ENCODE peak calls at places on chromosomes 2 and 18, in seven cellular contexts. A, P, X, V, B, W and K are unnamed samples.
A peak's percentile ranks its signal among the peaks of the same experiment; 100 is the strongest.

GRCh38 chr18:8870528-8870927 is 165.2 kb downstream of the MTCL1 start:
- DNase-seq in P (no peak), W (no peak), B (no peak), X (no peak), V (no peak), A (no peak), K (no peak)

GRCh38 chr2:190636362-190636761 is 12.5 kb upstream of the NAB1 start:
- DNase-seq in W (no peak), V (no peak), B (no peak), A (peak; percentile 86), X (no peak), P (peak; percentile 59), K (no peak)

GRCh38 chr18:3566851-3567250 is 116.9 kb downstream of the TGIF1 start:
- DNase-seq in B (no peak), X (no peak), P (no peak), V (no peak), W (no peak), A (no peak), K (no peak)

GRCh38 chr2:122395687-122396086 is 640.2 kb downstream of the TSN start:
- DNase-seq in W (no peak), B (no peak), X (no peak), A (no peak), P (no peak), V (no peak), K (no peak)

GRCh38 chr2:103401621-103402020 is 639.8 kb downstream of the TMEM182 start:
- DNase-seq in W (peak; percentile 24), A (peak; percentile 1), X (no peak), P (peak; percentile 94), V (peak; percentile 64), B (no peak), K (no peak)

GRCh38 chr18:48274301-48274700 is 134.9 kb downstream of the ZBTB7C start:
- DNase-seq in V (no peak), P (no peak), W (no peak), A (no peak), B (no peak), X (no peak), K (no peak)

GRCh38 chr2:120765031-120765910 is 29.6 kb downstream of the GLI2 start:
- DNase-seq in A (peak; percentile 37), B (no peak), W (peak; percentile 61), V (peak; percentile 39), X (no peak), P (peak; percentile 39), K (no peak)

GRCh38 chr18:3184275-3184963 is 35.3 kb downstream of the MYOM1 start:
- DNase-seq in A (no peak), X (no peak), W (no peak), P (no peak), B (no peak), V (no peak), K (no peak)

GRCh38 chr2:101883860-101884259 is 107.9 kb upstream of the IL1R2 start:
- DNase-seq in X (peak; percentile 39), V (peak; percentile 10), B (peak; percentile 12), P (peak; percentile 54), W (peak; percentile 49), A (peak; percentile 77), K (peak; percentile 26)

GRCh38 chr2:69083126-69083733 is 70.3 kb downstream of the ANTXR1 start:
- DNase-seq in W (no peak), P (no peak), B (no peak), V (no peak), X (no peak), A (peak; percentile 63), K (no peak)

GRCh38 chr2:149972039-149972438 is 384.5 kb upstream of the MMADHC start:
- DNase-seq in B (peak; percentile 17), V (no peak), P (no peak), X (no peak), W (no peak), A (peak; percentile 32), K (no peak)

GRCh38 chr2:77552956-77553355 is 30.8 kb upstream of the LRRTM4 start:
- DNase-seq in B (no peak), W (no peak), A (no peak), V (peak; percentile 12), P (peak; percentile 4), X (no peak), K (no peak)

GRCh38 chr2:79223539-79223938 is 64.0 kb upstream of the REG3A start:
- DNase-seq in X (no peak), V (peak; percentile 7), W (no peak), P (no peak), B (no peak), A (no peak), K (no peak)

GRCh38 chr2:142973822-142974207 is 96.4 kb downstream of the KYNU start:
- DNase-seq in V (no peak), A (no peak), B (no peak), P (no peak), X (no peak), W (no peak), K (no peak)

GRCh38 chr2:88074854-88075292 is 7.2 kb downstream of the SMYD1 start:
- DNase-seq in V (no peak), W (no peak), A (peak; percentile 79), X (no peak), B (peak; percentile 39), P (peak; percentile 35), K (peak; percentile 71)

DNA sequence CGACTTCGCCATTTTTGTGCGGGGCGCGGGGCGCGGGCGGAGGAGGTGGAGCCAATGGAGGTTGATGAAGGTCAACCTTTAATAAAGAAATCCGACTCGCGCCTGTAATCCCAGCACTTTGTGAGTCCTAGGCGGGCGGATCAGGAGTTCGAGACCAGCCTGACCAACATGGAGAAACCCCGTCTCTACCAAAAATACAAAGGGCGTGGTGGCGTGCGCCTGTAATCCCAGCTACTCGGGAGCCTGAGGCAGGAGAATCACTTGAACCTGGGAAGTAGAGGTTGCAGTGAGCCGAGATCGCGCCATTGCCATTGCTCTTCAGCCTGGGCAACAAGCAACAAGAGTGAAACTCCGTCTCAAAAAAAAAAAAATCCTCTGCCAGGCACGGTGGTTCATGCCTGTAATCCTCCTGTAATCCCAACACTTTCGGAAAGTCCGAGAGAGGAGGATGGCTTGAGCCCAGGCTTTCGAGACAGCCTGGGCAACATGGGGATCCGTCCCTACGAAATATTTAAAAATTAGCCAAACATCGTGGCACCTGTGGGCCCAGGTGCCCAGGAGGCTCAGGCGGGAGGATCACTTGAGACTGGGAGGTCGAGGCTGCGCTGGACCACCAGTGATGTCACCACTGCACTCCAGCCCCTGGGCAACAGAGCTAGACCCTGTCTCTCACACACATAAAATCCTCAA is 490 bp upstream of the PREB start:
- DNase-seq in A (no peak), W (no peak), P (no peak), V (no peak), X (no peak), B (no peak), K (no peak)
- H3K4me3 ChIP-seq in A (peak overlapping the region; percentile 15), W (peak overlapping the region; percentile 16), P (peak overlapping the region; percentile 25), V (peak overlapping the region; percentile 95), X (peak overlapping the region; percentile 98), B (peak overlapping the region; percentile 94), K (peak overlapping the region; percentile 11)

GRCh38 chr18:10130626-10131025 is 216.8 kb downstream of the VAPA start:
- DNase-seq in X (no peak), P (no peak), W (no peak), V (no peak), B (no peak), A (no peak), K (no peak)

GRCh38 chr18:10128906-10129305 is 215.1 kb downstream of the VAPA start:
- DNase-seq in A (no peak), B (no peak), W (no peak), V (no peak), X (no peak), P (no peak), K (no peak)

GRCh38 chr18:10131783-10132381 is 218.1 kb downstream of the VAPA start:
- DNase-seq in B (no peak), X (no peak), W (peak; percentile 88), V (no peak), P (peak; percentile 32), A (no peak), K (no peak)

GRCh38 chr18:10133516-10133915 is 219.7 kb downstream of the VAPA start:
- DNase-seq in P (no peak), X (no peak), W (no peak), V (no peak), A (no peak), B (no peak), K (no peak)

GRCh38 chr18:10131036-10131774 is 217.4 kb downstream of the VAPA start:
- DNase-seq in W (peak; percentile 65), V (no peak), B (no peak), X (no peak), A (no peak), P (no peak), K (no peak)
- H3K4me3 ChIP-seq in W (peak overlapping the region; percentile 36), V (no peak overlapping the region), B (no peak overlapping the region), X (no peak overlapping the region), A (no peak overlapping the region), P (no peak overlapping the region), K (no peak overlapping the region)

GRCh38 chr2:204535764-204536163 is 9.5 kb upstream of the PARD3B start:
- DNase-seq in A (no peak), W (no peak), X (no peak), P (no peak), B (no peak), V (no peak), K (no peak)

GRCh38 chr2:204541637-204542036 is 3.6 kb upstream of the PARD3B start:
- DNase-seq in X (no peak), W (no peak), B (no peak), P (no peak), A (no peak), V (no peak), K (no peak)

GRCh38 chr2:204538179-204539009 is 6.9 kb upstream of the PARD3B start:
- DNase-seq in V (peak; percentile 29), X (no peak), P (peak; percentile 33), B (no peak), A (peak; percentile 17), W (peak; percentile 43), K (peak; percentile 44)

GRCh38 chr2:204535356-204535755 is 9.9 kb upstream of the PARD3B start:
- DNase-seq in B (no peak), W (no peak), A (no peak), P (no peak), V (no peak), X (no peak), K (no peak)

DNA sequence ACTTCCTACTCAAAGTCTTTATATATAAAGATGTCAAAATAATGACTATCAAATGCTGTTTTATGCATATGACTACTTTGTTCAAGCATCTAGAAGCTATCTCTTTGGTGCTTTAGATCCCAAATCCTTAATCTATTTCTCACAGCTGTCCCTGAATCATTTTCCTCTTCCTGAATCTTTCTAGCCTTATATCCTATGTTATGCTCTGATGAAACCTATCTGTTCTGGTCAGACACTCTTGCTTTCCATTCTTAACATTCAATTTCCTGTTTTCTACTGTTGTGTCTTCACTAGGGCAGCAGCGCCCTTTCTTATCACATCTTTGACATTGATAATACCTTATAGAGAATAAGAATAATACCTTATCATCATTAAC is 6.3 kb upstream of the PARD3B start:
- DNase-seq in V (no peak), B (no peak), A (no peak), P (no peak), W (no peak), X (no peak), K (no peak)
- H3K4me3 ChIP-seq in V (no peak overlapping the region), B (no peak overlapping the region), A (no peak overlapping the region), P (no peak overlapping the region), W (no peak overlapping the region), X (no peak overlapping the region), K (no peak overlapping the region)

DNA sequence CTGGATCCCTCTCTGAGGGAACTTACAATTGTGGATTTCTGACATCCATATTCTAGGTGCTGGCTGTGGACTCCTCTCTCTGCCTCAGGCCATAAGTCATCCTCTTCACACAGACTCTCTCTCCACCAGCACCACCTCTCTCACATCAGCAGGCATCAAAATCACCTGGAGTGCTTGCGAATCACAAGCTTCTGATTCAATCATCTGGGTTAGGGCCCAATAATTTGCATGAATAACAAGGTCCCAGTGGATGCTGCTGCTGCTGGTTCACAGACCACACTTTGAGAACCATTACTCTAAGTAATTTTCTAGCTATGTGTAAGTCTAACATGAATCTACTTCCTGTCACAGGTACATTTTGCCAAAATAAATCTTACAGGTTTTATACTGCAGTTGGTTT is 214.9 kb downstream of the DSEL start:
- DNase-seq in X (no peak), B (no peak), P (no peak), A (peak; percentile 36), V (no peak), W (no peak), K (no peak)
- H3K4me3 ChIP-seq in X (no peak overlapping the region), B (no peak overlapping the region), P (no peak overlapping the region), A (no peak overlapping the region), V (no peak overlapping the region), W (no peak overlapping the region), K (no peak overlapping the region)